ENCODE peak calls at places on chromosomes 11 and 22, in four cellular contexts. E is GM10248, P is neural progenitor cell, J is astrocyte of the spinal cord. S is an unnamed sample.
A peak's percentile ranks its signal among the peaks of the same experiment; 100 is the strongest.

GRCh38 chr11:64372802-64373597 is 14.0 kb downstream of the RPS6KA4 start:
- DNase-seq in E (no peak), J (no peak), P (no peak), S (no peak)

GRCh38 chr11:82871646-82872045 is 28.6 kb downstream of the PRCP start:
- DNase-seq in E (no peak), J (no peak), P (no peak), S (no peak)

GRCh38 chr11:87114093-87114492 is 76.4 kb downstream of the TMEM135 start:
- DNase-seq in P (no peak), J (peak; percentile 14), E (no peak), S (no peak)

GRCh38 chr22:32761251-32761903 is 40.1 kb upstream of the TIMP3 start:
- DNase-seq in P (no peak), E (no peak), J (peak; percentile 63), S (no peak)

GRCh38 chr22:31588970-31589675 is 72.9 kb downstream of the PISD start:
- DNase-seq in J (no peak), P (no peak), E (no peak), S (no peak)

GRCh38 chr22:37973271-37974170 is 10.8 kb downstream of the SOX10 start:
- DNase-seq in J (no peak), E (no peak), P (no peak), S (no peak)

GRCh38 chr11:68832476-68833176 is 9.1 kb downstream of the CPT1A start:
- DNase-seq in P (no peak), E (no peak), J (no peak), S (no peak)

GRCh38 chr22:37990302-37990701 is 5.9 kb upstream of the SOX10 start:
- DNase-seq in P (no peak), J (no peak), E (no peak), S (no peak)

GRCh38 chr22:48796295-48797015 is 1031.2 kb downstream of the BRD1 start:
- DNase-seq in P (peak; percentile 29), J (no peak), E (no peak), S (no peak)

GRCh38 chr22:36577019-36577418 is 48.1 kb upstream of the EIF3D start:
- DNase-seq in E (no peak), P (no peak), J (peak; percentile 84), S (no peak)

GRCh38 chr11:8056810-8057463 is 24.1 kb upstream of the TUB start:
- DNase-seq in P (no peak), E (no peak), J (no peak), S (no peak)

GRCh38 chr11:103800406-103801114 is 235.9 kb upstream of the DDI1 start:
- DNase-seq in E (no peak), J (no peak), P (peak; percentile 5), S (no peak)

GRCh38 chr11:6646631-6647281 is 8.9 kb downstream of the DCHS1 start:
- DNase-seq in E (peak; percentile 81), J (peak; percentile 29), P (no peak), S (peak; percentile 47)

GRCh38 chr11:130246719-130247118 is 68.0 kb downstream of the ZBTB44 start:
- DNase-seq in P (no peak), E (no peak), J (peak; percentile 52), S (no peak)

GRCh38 chr22:48443680-48444079 is 1384.0 kb downstream of the BRD1 start:
- DNase-seq in E (no peak), J (no peak), P (no peak), S (no peak)

GRCh38 chr11:103803062-103803461 is 233.4 kb upstream of the DDI1 start:
- DNase-seq in P (no peak), E (no peak), J (peak; percentile 18), S (no peak)

GRCh38 chr11:33703234-33703633 is 2.6 kb upstream of the C11orf91 start:
- DNase-seq in E (no peak), J (no peak), P (no peak), S (no peak)

GRCh38 chr11:267491-267994 is 10.7 kb upstream of the NLRP6 start:
- DNase-seq in E (peak; percentile 72), P (no peak), J (no peak), S (peak; percentile 78)

GRCh38 chr11:14183973-14184372 is 175.0 kb downstream of the RRAS2 start:
- DNase-seq in E (no peak), P (no peak), J (no peak), S (no peak)

GRCh38 chr11:129815596-129816461 is at the start of gene TMEM45B:
- DNase-seq in P (peak; percentile 56), J (no peak), E (no peak), S (peak; percentile 20)

DNA sequence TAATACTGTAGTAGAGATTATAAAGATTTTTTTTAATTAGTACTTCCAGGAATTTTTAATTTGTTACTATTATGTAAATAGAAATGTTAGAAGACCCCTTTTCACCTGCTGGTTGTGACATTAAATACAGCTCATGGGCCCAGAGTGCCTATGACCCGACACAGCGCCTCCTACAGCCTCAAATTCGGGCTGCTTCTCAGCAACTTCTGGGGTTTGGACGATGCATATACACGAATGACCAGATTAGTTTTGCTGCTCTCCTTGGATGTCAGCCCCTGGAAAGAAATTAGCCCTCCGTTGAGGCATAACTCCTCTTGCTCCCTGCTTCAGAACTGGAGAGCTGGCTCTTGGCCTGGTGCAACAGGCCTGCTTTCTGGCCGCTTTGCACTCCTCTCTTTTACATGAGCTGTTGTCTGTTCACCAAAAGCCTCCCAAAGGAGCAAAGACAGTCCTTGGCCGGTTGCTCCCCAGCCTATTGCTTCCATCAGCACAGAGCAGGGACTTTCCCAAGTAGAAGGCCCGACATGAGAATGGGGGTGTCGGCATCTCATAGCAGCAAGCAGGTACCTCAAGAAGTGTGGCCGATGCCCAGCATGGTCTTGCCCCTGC is 3.3 kb downstream of the TECTA start:
- DNase-seq in P (no peak), J (no peak), E (no peak), S (no peak)
- TF ChIP-seq CTCF in P (peak; percentile 48), J (no peak), E (no peak), S (no peak)

GRCh38 chr11:63250162-63251050 is 7.0 kb upstream of the SLC22A25 start:
- DNase-seq in J (no peak), P (no peak), E (no peak), S (no peak)

GRCh38 chr11:63246045-63246444 is 2.6 kb upstream of the SLC22A25 start:
- DNase-seq in P (no peak), E (no peak), J (no peak), S (no peak)

GRCh38 chr11:63248966-63249365 is 5.6 kb upstream of the SLC22A25 start:
- DNase-seq in P (no peak), J (no peak), E (no peak), S (no peak)

GRCh38 chr11:63251312-63251711 is 7.9 kb upstream of the SLC22A25 start:
- DNase-seq in P (no peak), J (no peak), E (no peak), S (no peak)
- TF ChIP-seq CTCF in P (no peak), J (no peak), E (no peak), S (no peak)

GRCh38 chr11:119044708-119045107 is 12.3 kb downstream of the HYOU1 start:
- DNase-seq in P (peak; percentile 25), E (no peak), J (no peak), S (no peak)
- TF ChIP-seq CTCF in P (peak; percentile 42), E (no peak), J (peak; percentile 38), S (peak; percentile 35)

GRCh38 chr11:24617856-24618255 is 121.0 kb downstream of the LUZP2 start:
- DNase-seq in E (no peak), P (no peak), J (no peak), S (no peak)
- TF ChIP-seq CTCF in E (no peak), P (no peak), J (no peak), S (no peak)

DNA sequence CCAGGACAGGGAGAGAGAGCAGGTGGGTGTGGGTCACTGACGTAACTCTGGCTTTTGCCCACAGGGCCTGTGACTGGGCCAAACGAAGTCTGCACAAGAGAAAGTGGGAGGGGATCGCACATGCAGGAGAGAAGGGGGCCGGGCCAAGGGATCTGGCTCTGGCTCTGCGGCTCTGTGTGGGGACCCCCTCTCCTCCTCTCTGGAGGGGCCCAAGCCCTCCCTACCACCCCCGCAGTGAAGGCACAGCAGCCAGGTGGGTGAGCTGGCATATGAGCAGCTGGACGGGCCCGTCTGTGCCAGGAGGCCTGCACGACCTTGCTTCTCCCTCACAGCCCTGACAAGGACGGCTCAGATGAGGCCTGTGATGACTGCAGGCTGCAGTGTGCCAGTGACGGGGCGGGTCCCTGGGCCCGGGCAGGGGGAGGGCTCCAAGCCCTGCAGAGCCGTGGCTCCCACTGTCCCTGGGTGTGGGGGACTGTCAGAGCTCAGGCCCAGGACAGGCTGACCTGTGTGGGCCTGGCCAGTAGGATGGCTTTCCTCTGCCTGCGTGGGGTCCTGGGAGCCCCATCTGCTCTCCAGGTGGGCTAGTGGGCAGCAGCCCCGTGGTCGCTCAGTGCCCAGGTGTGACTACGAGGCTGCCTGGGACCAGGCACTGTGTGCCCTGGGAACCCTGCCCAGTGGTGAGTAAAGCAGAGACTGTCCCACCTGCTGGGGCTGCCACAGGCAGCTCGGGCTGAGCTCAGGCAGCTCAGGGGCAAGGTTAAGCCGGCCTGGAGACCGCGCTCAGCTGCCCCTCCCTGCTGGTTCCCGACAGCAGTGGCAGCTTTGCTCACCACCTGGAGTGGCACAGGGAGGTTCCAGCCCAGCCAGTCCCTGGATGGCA is 22.2 kb downstream of the MRGPRG start:
- DNase-seq in J (no peak), P (no peak), E (no peak), S (no peak)
- TF ChIP-seq CTCF in J (no peak), P (no peak), E (no peak), S (no peak)

GRCh38 chr11:58285483-58286040 is 17.5 kb upstream of the OR10W1 start:
- DNase-seq in J (no peak), P (no peak), E (no peak), S (peak; percentile 4)

GRCh38 chr11:58289266-58289665 is 21.2 kb upstream of the OR10W1 start:
- DNase-seq in J (no peak), P (no peak), E (no peak), S (no peak)

GRCh38 chr11:58292017-58292416 is 24.0 kb upstream of the OR10W1 start:
- DNase-seq in E (no peak), J (no peak), P (no peak), S (no peak)

GRCh38 chr11:58286249-58286648 is 18.2 kb upstream of the OR10W1 start:
- DNase-seq in P (peak; percentile 59), J (peak; percentile 27), E (peak; percentile 26), S (peak; percentile 9)
- TF ChIP-seq CTCF in P (peak; percentile 60), J (peak; percentile 64), E (peak; percentile 51), S (no peak)